ENCODE peak calls at places on chromosomes 4 and X, in five cellular contexts. G is upper lobe of right lung, A is lower lobe of right lung, Y is IMR-90, R is BJ. C is an unnamed sample.

GRCh38 chr4:15186826-15187225 is 184.5 kb downstream of the CPEB2 start:
- DNase-seq in G (no peak), A (no peak), Y (no peak), R (no peak), C (no peak)

GRCh38 chr4:8615921-8616787 is 23.6 kb downstream of the CPZ start:
- DNase-seq in G (no peak), A (no peak), Y (no peak), R (no peak), C (no peak)

GRCh38 chr4:100982345-100982744 is 365.0 kb downstream of the PPP3CA start:
- DNase-seq in G (no peak), A (no peak), Y (no peak), R (no peak), C (peak)

GRCh38 chr4:145531193-145531592 is 49.5 kb downstream of the SMAD1 start:
- DNase-seq in G (no peak), A (no peak), Y (no peak), R (no peak), C (no peak)

GRCh38 chr4:189792819-189793618 is 147.7 kb upstream of the FRG1 start:
- DNase-seq in G (peak), A (peak), Y (peak), R (no peak), C (peak)

GRCh38 chr4:170193496-170193895 is 103.7 kb upstream of the AADAT start:
- DNase-seq in G (no peak), A (no peak), Y (no peak), R (no peak), C (peak)

GRCh38 chrX:148380614-148381561 is 119.5 kb upstream of the AFF2 start:
- DNase-seq in G (no peak), A (no peak), Y (no peak), R (no peak), C (no peak)

GRCh38 chr4:103885152-103885551 is 165.4 kb upstream of the TACR3 start:
- DNase-seq in G (no peak), A (no peak), Y (no peak), R (no peak), C (no peak)

GRCh38 chr4:9997881-9998280 is 23.4 kb downstream of the SLC2A9 start:
- DNase-seq in G (no peak), A (no peak), Y (no peak), R (no peak), C (no peak)

GRCh38 chrX:43582540-43582913 is 73.6 kb upstream of the MAOA start:
- DNase-seq in G (no peak), A (no peak), Y (no peak), R (no peak), C (no peak)

GRCh38 chrX:124117325-124117724 is 155.8 kb downstream of the STAG2 start:
- DNase-seq in G (no peak), A (no peak), Y (no peak), R (no peak), C (no peak)

GRCh38 chr4:153228512-153229145 is 24.4 kb downstream of the TRIM2 start:
- DNase-seq in G (no peak), A (no peak), Y (no peak), R (no peak), C (no peak)

GRCh38 chr4:135927651-135928050 is 1604.6 kb downstream of the PCDH18 start:
- DNase-seq in G (no peak), A (no peak), Y (no peak), R (no peak), C (peak)

GRCh38 chrX:5051831-5052491 is 1176.7 kb downstream of the NLGN4X start:
- DNase-seq in G (no peak), A (peak), Y (no peak), R (no peak), C (peak)

GRCh38 chrX:49754238-49754857 is 58.6 kb upstream of the PAGE1 start:
- DNase-seq in G (peak), A (peak), Y (peak), R (no peak), C (peak)

GRCh38 chrX:37348237-37349130 is 680 bp upstream of the PRRG1 start:
- DNase-seq in G (no peak), A (no peak), Y (peak), R (peak), C (no peak)

GRCh38 chr4:41281038-41281634 is 24.4 kb downstream of the UCHL1 start:
- DNase-seq in G (no peak), A (no peak), Y (peak), R (no peak), C (peak)

GRCh38 chr4:1398686-1399507 is 7.3 kb downstream of the NKX1-1 start:
- DNase-seq in G (peak), A (peak), Y (no peak), R (no peak), C (no peak)

GRCh38 chr4:11625206-11625605 is 196.5 kb upstream of the HS3ST1 start:
- DNase-seq in G (no peak), A (no peak), Y (no peak), R (no peak), C (no peak)

GRCh38 chr4:57147335-57148060 is 37.3 kb upstream of the IGFBP7 start:
- DNase-seq in G (no peak), A (no peak), Y (peak), R (peak), C (peak)

GRCh38 chr4:14841801-14842748 is 160.2 kb upstream of the CPEB2 start:
- DNase-seq in G (peak), A (peak), Y (no peak), R (no peak), C (peak)

GRCh38 chrX:32395878-32396277 is 815.5 kb downstream of the DMD start:
- DNase-seq in G (no peak), A (no peak), Y (no peak), R (no peak), C (no peak)

GRCh38 chr4:114132830-114133229 is 153.4 kb upstream of the ARSJ start:
- DNase-seq in G (no peak), A (no peak), Y (no peak), R (no peak), C (peak)

GRCh38 chrX:148310402-148311200 is 189.8 kb upstream of the AFF2 start:
- DNase-seq in G (no peak), A (no peak), Y (no peak), R (no peak), C (no peak)

GRCh38 chr4:77110707-77111106 is 34.9 kb upstream of the CCNI start:
- DNase-seq in G (no peak), A (no peak), Y (no peak), R (no peak), C (no peak)

GRCh38 chr4:65393078-65393477 is 277.2 kb downstream of the EPHA5 start:
- DNase-seq in G (no peak), A (no peak), Y (no peak), R (no peak), C (no peak)

GRCh38 chr4:125780159-125780558 is 465.4 kb downstream of the FAT4 start:
- DNase-seq in G (no peak), A (no peak), Y (peak), R (peak), C (peak)

GRCh38 chr4:162782778-162783507 is 383.7 kb downstream of the NAF1 start:
- DNase-seq in G (no peak), A (no peak), Y (no peak), R (no peak), C (peak)

GRCh38 chr4:105145059-105145912 is 1.4 kb upstream of the TET2 start:
- DNase-seq in G (no peak), A (no peak), Y (no peak), R (no peak), C (peak)

GRCh38 chr4:20418865-20419451 is 167.3 kb downstream of the SLIT2 start:
- DNase-seq in G (no peak), A (no peak), Y (peak), R (peak), C (peak)

GRCh38 chr4:20423420-20423819 is 171.7 kb downstream of the SLIT2 start:
- DNase-seq in G (no peak), A (no peak), Y (no peak), R (no peak), C (no peak)

GRCh38 chr4:20422398-20422797 is 170.7 kb downstream of the SLIT2 start:
- DNase-seq in G (no peak), A (no peak), Y (peak), R (no peak), C (peak)

GRCh38 chr4:20420916-20421315 is 169.2 kb downstream of the SLIT2 start:
- DNase-seq in G (no peak), A (no peak), Y (no peak), R (no peak), C (no peak)

DNA sequence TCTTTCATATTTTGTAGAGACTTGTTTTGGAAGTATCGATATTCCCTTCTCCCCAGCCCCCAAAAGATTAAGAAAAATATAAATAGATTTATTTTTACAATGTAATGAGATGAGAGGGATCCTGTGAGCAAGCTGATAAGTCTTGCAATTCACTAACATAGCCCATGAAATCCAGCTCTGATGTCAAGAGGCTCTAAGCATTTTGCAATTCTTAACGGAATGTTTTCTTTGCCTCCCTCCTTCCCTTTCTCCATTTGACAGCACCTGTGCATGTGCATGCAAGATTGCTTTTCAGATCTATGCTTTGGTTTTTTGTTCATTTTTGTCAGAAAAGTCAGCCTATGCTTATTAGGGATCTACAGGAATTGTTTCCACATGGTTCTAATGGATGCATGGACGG is 169.9 kb downstream of the SLIT2 start:
- DNase-seq in G (no peak), A (no peak), Y (peak), R (no peak), C (no peak)
- H3K4me3 ChIP-seq in G (no peak), A (no peak), Y (no peak), R (no peak), C (no peak)

GRCh38 chrX:15269618-15270521 is at the start of gene ASB9:
- DNase-seq in G (peak), A (peak), Y (peak), R (no peak), C (peak)
- H3K4me3 ChIP-seq in G (peak), A (peak), Y (no peak), R (peak), C (no peak)

GRCh38 chr4:69749771-69750170 is 10.6 kb downstream of the SULT1B1 start:
- DNase-seq in G (no peak), A (no peak), Y (peak), R (no peak), C (peak)
- H3K4me3 ChIP-seq in G (no peak), A (no peak), Y (no peak), R (no peak), C (no peak)

GRCh38 chrX:8919801-8920200 is 114.1 kb downstream of the FAM9B start:
- DNase-seq in G (no peak), A (no peak), Y (no peak), R (no peak), C (no peak)

GRCh38 chrX:8916697-8917096 is 115.5 kb upstream of the FAM9A start:
- DNase-seq in G (no peak), A (no peak), Y (no peak), R (no peak), C (no peak)

GRCh38 chrX:8914636-8915035 is 113.5 kb upstream of the FAM9A start:
- DNase-seq in G (no peak), A (no peak), Y (no peak), R (no peak), C (no peak)

DNA sequence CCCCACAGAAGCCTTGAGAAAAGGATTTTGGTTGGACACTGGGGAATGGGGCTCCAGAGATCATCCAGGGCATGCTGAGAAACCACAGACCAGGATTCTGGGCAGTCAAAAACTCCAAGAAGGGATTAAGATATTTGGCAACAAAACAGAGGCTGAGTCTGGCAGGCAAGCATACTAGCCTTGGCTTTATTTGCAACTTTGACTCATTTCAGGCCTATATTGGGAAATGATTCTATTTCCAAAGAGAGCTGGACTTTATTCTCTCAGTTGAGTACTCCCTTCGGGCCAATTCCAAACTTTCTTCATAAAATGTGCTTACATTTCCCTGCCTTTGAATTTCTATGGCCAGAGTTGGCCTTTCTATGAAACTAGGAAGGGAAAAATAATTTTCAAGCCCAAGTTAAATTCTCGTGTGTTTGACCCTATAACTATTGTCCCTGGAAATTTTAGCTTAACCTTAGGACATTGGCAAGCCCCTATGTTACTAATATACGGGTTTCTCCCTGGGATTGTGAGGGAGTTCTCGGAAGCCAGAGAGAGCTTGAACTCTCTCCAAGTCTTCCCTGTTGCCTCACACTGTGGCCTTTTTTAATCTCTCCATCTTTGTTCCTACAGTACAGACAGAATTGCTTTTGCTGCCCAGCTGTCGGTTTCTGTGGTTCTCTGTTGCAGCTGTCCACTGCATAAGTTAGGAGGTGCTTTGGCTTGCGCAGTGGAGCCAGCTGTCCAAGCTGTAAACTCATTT is 112.7 kb upstream of the FAM9A start:
- DNase-seq in G (no peak), A (no peak), Y (peak), R (peak), C (peak)
- H3K4me3 ChIP-seq in G (no peak), A (no peak), Y (no peak), R (no peak), C (no peak)

GRCh38 chr4:120163895-120164294 is 97.2 kb upstream of the MAD2L1 start:
- DNase-seq in G (no peak), A (no peak), Y (no peak), R (no peak), C (no peak)
- H3K4me3 ChIP-seq in G (no peak), A (no peak), Y (no peak), R (no peak), C (no peak)

DNA sequence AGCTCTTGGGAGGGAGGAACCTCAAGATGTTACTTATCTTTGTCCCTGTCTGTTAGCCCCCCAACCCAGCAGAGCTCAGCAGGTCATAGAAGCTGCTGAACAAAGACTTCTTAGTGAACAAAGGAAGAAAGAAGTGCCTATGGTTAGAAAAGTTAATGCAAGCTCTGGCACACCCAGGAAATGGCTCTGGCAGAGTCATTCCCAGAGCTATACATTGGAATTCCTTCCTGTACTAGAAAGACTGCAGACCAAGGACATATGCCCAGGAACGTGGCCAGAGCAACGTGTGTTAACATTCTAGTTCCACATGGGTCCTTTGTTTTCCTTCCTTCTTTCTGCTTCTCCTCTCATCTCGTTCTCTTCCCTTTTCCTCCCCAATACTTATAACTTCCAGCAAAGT is 73.9 kb downstream of the SEL1L3 start:
- DNase-seq in G (no peak), A (no peak), Y (no peak), R (no peak), C (peak)
- H3K4me3 ChIP-seq in G (no peak), A (no peak), Y (no peak), R (no peak), C (no peak)

GRCh38 chrX:53084043-53084570 is 1.9 kb downstream of the TSPYL2 start:
- DNase-seq in G (no peak), A (no peak), Y (peak), R (no peak), C (no peak)
- H3K4me3 ChIP-seq in G (peak), A (peak), Y (no peak), R (no peak), C (no peak)

GRCh38 chr4:25306658-25307057 is 5.9 kb upstream of the ZCCHC4 start:
- DNase-seq in G (no peak), A (no peak), Y (no peak), R (no peak), C (no peak)

GRCh38 chr4:25301471-25301870 is 11.1 kb upstream of the ZCCHC4 start:
- DNase-seq in G (no peak), A (peak), Y (no peak), R (no peak), C (no peak)

GRCh38 chr4:25299476-25300203 is 12.9 kb upstream of the ZCCHC4 start:
- DNase-seq in G (no peak), A (peak), Y (no peak), R (no peak), C (peak)

GRCh38 chr4:25307596-25307995 is 5.0 kb upstream of the ZCCHC4 start:
- DNase-seq in G (no peak), A (no peak), Y (no peak), R (no peak), C (no peak)

GRCh38 chr4:25303578-25303977 is 9.0 kb upstream of the ZCCHC4 start:
- DNase-seq in G (no peak), A (no peak), Y (no peak), R (no peak), C (no peak)
- H3K4me3 ChIP-seq in G (no peak), A (no peak), Y (no peak), R (no peak), C (no peak)

DNA sequence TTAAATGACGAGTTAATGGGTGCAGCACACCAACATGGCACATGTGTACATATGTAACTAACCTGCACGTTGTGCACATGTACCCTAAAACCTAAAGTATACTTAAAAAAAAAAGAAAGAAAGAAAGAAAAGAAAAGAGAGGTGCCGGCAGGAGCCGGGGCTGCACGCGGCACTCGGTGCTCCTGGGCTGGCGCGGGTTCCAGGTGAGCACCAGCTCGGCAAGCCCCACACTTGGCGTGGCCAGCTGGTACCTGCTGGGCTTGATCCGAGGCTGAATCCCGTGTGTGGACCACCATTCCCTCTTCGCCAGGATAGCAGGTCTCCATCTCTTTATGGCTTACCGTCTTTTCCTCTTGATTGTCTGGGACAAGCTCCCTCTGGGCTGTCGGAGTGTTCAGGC is 17.9 kb upstream of the HERC6 start:
- DNase-seq in G (no peak), A (no peak), Y (no peak), R (no peak), C (no peak)
- H3K4me3 ChIP-seq in G (no peak), A (no peak), Y (no peak), R (no peak), C (no peak)

C was measured in bronchial epithelial cell.